ENCODE peak calls at places on chromosomes 13 and 19, in four cellular contexts. A, X, B and O are unnamed samples.

GRCh38 chr19:35288843-35289355 is 3.1 kb upstream of the MAG start:
- DNase-seq in A (no peak), X (no peak), B (no peak), O (no peak)

GRCh38 chr13:49357694-49358093 is 86.2 kb downstream of the CAB39L start:
- DNase-seq in A (no peak), X (no peak), B (peak; percentile 40), O (no peak)

GRCh38 chr19:16589917-16590316 is 17.7 kb upstream of the SLC35E1 start:
- DNase-seq in A (no peak), X (no peak), B (no peak), O (no peak)

GRCh38 chr13:113121183-113121927 is 1.2 kb upstream of the F10 start:
- DNase-seq in A (no peak), X (no peak), B (no peak), O (no peak)

GRCh38 chr19:54673222-54673621 is 10.4 kb downstream of the LILRB4 start:
- DNase-seq in A (no peak), X (no peak), B (no peak), O (no peak)

GRCh38 chr19:1090731-1091543 is 4.2 kb downstream of the POLR2E start:
- DNase-seq in A (no peak), X (no peak), B (no peak), O (no peak)

GRCh38 chr13:65830411-65831172 is 1399.5 kb downstream of the PCDH9 start:
- DNase-seq in A (no peak), X (no peak), B (no peak), O (no peak)

GRCh38 chr19:42129399-42130253 is 2.6 kb downstream of the POU2F2 start:
- DNase-seq in A (no peak), X (peak; percentile 17), B (no peak), O (peak; percentile 29)

GRCh38 chr19:38970664-38971532 is 4.6 kb downstream of the FBXO17 start:
- DNase-seq in A (no peak), X (no peak), B (no peak), O (no peak)

GRCh38 chr19:19588546-19588945 is 29.9 kb downstream of the PBX4 start:
- DNase-seq in A (no peak), X (no peak), B (no peak), O (no peak)

GRCh38 chr19:49327878-49328544 is 3.0 kb upstream of the SLC6A16 start:
- DNase-seq in A (no peak), X (peak; percentile 58), B (peak; percentile 22), O (no peak)

GRCh38 chr19:50728084-50728737 is 5.0 kb downstream of the CLEC11A start:
- DNase-seq in A (peak; percentile 89), X (no peak), B (no peak), O (peak; percentile 4)

GRCh38 chr13:98853791-98854191 is 101.3 kb upstream of the SLC15A1 start:
- DNase-seq in A (no peak), X (peak; percentile 5), B (no peak), O (no peak)

GRCh38 chr13:30373727-30374126 is 48.6 kb upstream of the UBE2L5 start:
- DNase-seq in A (no peak), X (no peak), B (no peak), O (no peak)

GRCh38 chr13:23588576-23589141 is 18.4 kb downstream of the TNFRSF19 start:
- DNase-seq in A (no peak), X (no peak), B (no peak), O (no peak)

GRCh38 chr19:8884416-8884815 is 52.2 kb downstream of the MBD3L1 start:
- DNase-seq in A (no peak), X (no peak), B (no peak), O (no peak)

GRCh38 chr13:91314888-91315287 is 32.6 kb upstream of the MIR17HG start:
- DNase-seq in A (no peak), X (no peak), B (no peak), O (no peak)

GRCh38 chr19:13781547-13781946 is 7.3 kb downstream of the C19orf53 start:
- DNase-seq in A (peak; percentile 58), X (peak; percentile 76), B (no peak), O (no peak)

GRCh38 chr13:27379694-27380596 is 44.5 kb upstream of the GTF3A start:
- DNase-seq in A (peak; percentile 67), X (peak; percentile 75), B (no peak), O (peak; percentile 3)

GRCh38 chr13:96544965-96545364 is 449.3 kb downstream of the OXGR1 start:
- DNase-seq in A (no peak), X (no peak), B (no peak), O (no peak)

GRCh38 chr13:26518433-26519084 is 38.9 kb upstream of the WASF3 start:
- DNase-seq in A (no peak), X (no peak), B (no peak), O (no peak)

GRCh38 chr19:7636691-7637373 is at the start of gene STXBP2:
- DNase-seq in A (no peak), X (peak; percentile 80), B (no peak), O (peak; percentile 22)

GRCh38 chr19:37669336-37669963 is 14.2 kb upstream of the ZFP30 start:
- DNase-seq in A (no peak), X (no peak), B (no peak), O (no peak)

GRCh38 chr19:29539131-29539530 is 13.3 kb downstream of the VSTM2B start:
- DNase-seq in A (no peak), X (no peak), B (no peak), O (no peak)

GRCh38 chr19:33445752-33446070 is 72.2 kb downstream of the CEBPG start:
- DNase-seq in A (no peak), X (no peak), B (no peak), O (no peak)

GRCh38 chr13:73967397-73968165 is 166.6 kb downstream of the KLF12 start:
- DNase-seq in A (no peak), X (no peak), B (no peak), O (no peak)

GRCh38 chr19:6041991-6042421 is 64.1 kb upstream of the RANBP3 start:
- DNase-seq in A (no peak), X (no peak), B (no peak), O (no peak)

GRCh38 chr13:51178456-51179074 is 43.6 kb upstream of the FAM124A start:
- DNase-seq in A (no peak), X (no peak), B (no peak), O (no peak)

GRCh38 chr19:6014551-6015135 is 36.7 kb upstream of the RANBP3 start:
- DNase-seq in A (no peak), X (no peak), B (no peak), O (no peak)

GRCh38 chr13:112247471-112248405 is 128.4 kb upstream of the SPACA7 start:
- DNase-seq in A (no peak), X (no peak), B (no peak), O (no peak)